ENCODE peak calls at places on chromosome 14, in four cellular contexts. One of them, this sample, is unnamed.

GRCh38 chr14:82657186-82657675 is 1123.6 kb upstream of the SEL1L start:
- DNase-seq in body of pancreas: no peak
- DNase-seq in naive thymus-derived CD4-positive, alpha-beta T cell: no peak
- DNase-seq in psoas muscle: no peak
- DNase-seq in this sample: no peak

GRCh38 chr14:70907996-70908917 is 998 bp downstream of the PCNX1 start:
- DNase-seq in naive thymus-derived CD4-positive, alpha-beta T cell: peak; percentile 56
- DNase-seq in psoas muscle: peak; percentile 54
- DNase-seq in body of pancreas: peak; percentile 51
- DNase-seq in this sample: peak; percentile 39

GRCh38 chr14:20332946-20333782 is at the start of gene CCNB1IP1:
- DNase-seq in body of pancreas: peak; percentile 65
- DNase-seq in psoas muscle: peak; percentile 38
- DNase-seq in naive thymus-derived CD4-positive, alpha-beta T cell: peak; percentile 11
- DNase-seq in this sample: peak; percentile 51

GRCh38 chr14:64450255-64450654 is 15.0 kb upstream of the AKAP5 start:
- DNase-seq in naive thymus-derived CD4-positive, alpha-beta T cell: no peak
- DNase-seq in body of pancreas: no peak
- DNase-seq in psoas muscle: no peak
- DNase-seq in this sample: no peak

GRCh38 chr14:52413729-52414453 is 99.8 kb downstream of the PTGER2 start:
- DNase-seq in psoas muscle: no peak
- DNase-seq in body of pancreas: no peak
- DNase-seq in naive thymus-derived CD4-positive, alpha-beta T cell: no peak
- DNase-seq in this sample: no peak

GRCh38 chr14:72752034-72752412 is 141.9 kb downstream of the DPF3 start:
- DNase-seq in psoas muscle: no peak
- DNase-seq in body of pancreas: no peak
- DNase-seq in naive thymus-derived CD4-positive, alpha-beta T cell: no peak
- DNase-seq in this sample: no peak

GRCh38 chr14:101408077-101408831 is 153.0 kb upstream of the DIO3 start:
- DNase-seq in naive thymus-derived CD4-positive, alpha-beta T cell: no peak
- DNase-seq in body of pancreas: no peak
- DNase-seq in psoas muscle: no peak
- DNase-seq in this sample: no peak

GRCh38 chr14:74275265-74275841 is 27.4 kb downstream of the ABCD4 start:
- DNase-seq in psoas muscle: no peak
- DNase-seq in body of pancreas: no peak
- DNase-seq in naive thymus-derived CD4-positive, alpha-beta T cell: no peak
- DNase-seq in this sample: no peak

GRCh38 chr14:47917344-47917954 is 242.0 kb upstream of the MDGA2 start:
- DNase-seq in naive thymus-derived CD4-positive, alpha-beta T cell: no peak
- DNase-seq in psoas muscle: no peak
- DNase-seq in body of pancreas: peak; percentile 11
- DNase-seq in this sample: peak; percentile 45

GRCh38 chr14:73610692-73611091 is 1.6 kb upstream of the ACOT6 start:
- DNase-seq in naive thymus-derived CD4-positive, alpha-beta T cell: no peak
- DNase-seq in body of pancreas: no peak
- DNase-seq in psoas muscle: no peak
- DNase-seq in this sample: no peak

GRCh38 chr14:99910337-99911268 is 117.4 kb downstream of the EML1 start:
- DNase-seq in psoas muscle: no peak
- DNase-seq in naive thymus-derived CD4-positive, alpha-beta T cell: no peak
- DNase-seq in body of pancreas: no peak
- DNase-seq in this sample: no peak

GRCh38 chr14:84959796-84960515 is 570.0 kb upstream of the FLRT2 start:
- DNase-seq in psoas muscle: no peak
- DNase-seq in body of pancreas: no peak
- DNase-seq in naive thymus-derived CD4-positive, alpha-beta T cell: no peak
- DNase-seq in this sample: no peak

GRCh38 chr14:85060116-85060515 is 469.8 kb upstream of the FLRT2 start:
- DNase-seq in naive thymus-derived CD4-positive, alpha-beta T cell: no peak
- DNase-seq in body of pancreas: no peak
- DNase-seq in psoas muscle: no peak
- DNase-seq in this sample: no peak

GRCh38 chr14:106872619-106873446 is 1346.5 kb downstream of the TMEM121 start:
- DNase-seq in body of pancreas: peak; percentile 77
- DNase-seq in psoas muscle: peak; percentile 48
- DNase-seq in naive thymus-derived CD4-positive, alpha-beta T cell: peak; percentile 75
- DNase-seq in this sample: peak; percentile 73

GRCh38 chr14:95267306-95267705 is 52.4 kb downstream of the CLMN start:
- DNase-seq in naive thymus-derived CD4-positive, alpha-beta T cell: no peak
- DNase-seq in body of pancreas: no peak
- DNase-seq in psoas muscle: no peak
- DNase-seq in this sample: no peak

GRCh38 chr14:40221428-40221827 is 789.2 kb upstream of the FBXO33 start:
- DNase-seq in body of pancreas: no peak
- DNase-seq in psoas muscle: no peak
- DNase-seq in naive thymus-derived CD4-positive, alpha-beta T cell: no peak
- DNase-seq in this sample: no peak

GRCh38 chr14:26773906-26774593 is 176.2 kb upstream of the NOVA1 start:
- DNase-seq in psoas muscle: no peak
- DNase-seq in body of pancreas: no peak
- DNase-seq in naive thymus-derived CD4-positive, alpha-beta T cell: no peak
- DNase-seq in this sample: no peak

GRCh38 chr14:78153069-78153351 is 17.2 kb upstream of the NRXN3 start:
- DNase-seq in naive thymus-derived CD4-positive, alpha-beta T cell: no peak
- DNase-seq in psoas muscle: no peak
- DNase-seq in body of pancreas: no peak
- DNase-seq in this sample: no peak

GRCh38 chr14:93105362-93105761 is 10.4 kb downstream of the ITPK1 start:
- DNase-seq in naive thymus-derived CD4-positive, alpha-beta T cell: no peak
- DNase-seq in body of pancreas: no peak
- DNase-seq in psoas muscle: peak; percentile 48
- DNase-seq in this sample: no peak

GRCh38 chr14:95262511-95262891 is 57.2 kb downstream of the CLMN start:
- DNase-seq in body of pancreas: no peak
- DNase-seq in psoas muscle: no peak
- DNase-seq in naive thymus-derived CD4-positive, alpha-beta T cell: no peak
- DNase-seq in this sample: no peak

GRCh38 chr14:96261772-96262485 is 5.9 kb downstream of the BDKRB1 start:
- DNase-seq in psoas muscle: no peak
- DNase-seq in body of pancreas: peak; percentile 42
- DNase-seq in naive thymus-derived CD4-positive, alpha-beta T cell: no peak
- DNase-seq in this sample: peak; percentile 18

GRCh38 chr14:101774006-101774755 is 12.7 kb downstream of the PPP2R5C start:
- DNase-seq in naive thymus-derived CD4-positive, alpha-beta T cell: no peak
- DNase-seq in psoas muscle: no peak
- DNase-seq in body of pancreas: no peak
- DNase-seq in this sample: no peak

GRCh38 chr14:92914087-92914656 is 8.8 kb upstream of the CHGA start:
- DNase-seq in naive thymus-derived CD4-positive, alpha-beta T cell: no peak
- DNase-seq in psoas muscle: no peak
- DNase-seq in body of pancreas: no peak
- DNase-seq in this sample: no peak

GRCh38 chr14:100589071-100589759 is 2.0 kb upstream of the BEGAIN start:
- DNase-seq in naive thymus-derived CD4-positive, alpha-beta T cell: no peak
- DNase-seq in psoas muscle: peak; percentile 4
- DNase-seq in body of pancreas: peak; percentile 7
- DNase-seq in this sample: peak; percentile 46

GRCh38 chr14:66440806-66441205 is 45.4 kb upstream of the CCDC196 start:
- DNase-seq in body of pancreas: no peak
- DNase-seq in psoas muscle: no peak
- DNase-seq in naive thymus-derived CD4-positive, alpha-beta T cell: no peak
- DNase-seq in this sample: no peak

GRCh38 chr14:63164108-63164683 is 40.0 kb upstream of the RHOJ start:
- DNase-seq in body of pancreas: no peak
- DNase-seq in naive thymus-derived CD4-positive, alpha-beta T cell: no peak
- DNase-seq in psoas muscle: no peak
- DNase-seq in this sample: no peak

GRCh38 chr14:54768501-54768900 is 134.1 kb downstream of the GCH1 start:
- DNase-seq in naive thymus-derived CD4-positive, alpha-beta T cell: no peak
- DNase-seq in body of pancreas: no peak
- DNase-seq in psoas muscle: no peak
- DNase-seq in this sample: no peak

GRCh38 chr14:73209943-73210342 is 27.4 kb upstream of the PAPLN start:
- DNase-seq in psoas muscle: no peak
- DNase-seq in body of pancreas: no peak
- DNase-seq in naive thymus-derived CD4-positive, alpha-beta T cell: no peak
- DNase-seq in this sample: no peak

GRCh38 chr14:37147310-37147875 is 25.0 kb downstream of the SLC25A21 start:
- DNase-seq in psoas muscle: no peak
- DNase-seq in body of pancreas: no peak
- DNase-seq in naive thymus-derived CD4-positive, alpha-beta T cell: no peak
- DNase-seq in this sample: no peak

GRCh38 chr14:105091335-105092123 is 26.3 kb upstream of the GPR132 start:
- DNase-seq in body of pancreas: peak; percentile 95
- DNase-seq in psoas muscle: no peak
- DNase-seq in naive thymus-derived CD4-positive, alpha-beta T cell: no peak
- DNase-seq in this sample: no peak

GRCh38 chr14:105090493-105091334 is 25.5 kb upstream of the GPR132 start:
- DNase-seq in naive thymus-derived CD4-positive, alpha-beta T cell: peak; percentile 89
- DNase-seq in body of pancreas: peak; percentile 86
- DNase-seq in psoas muscle: peak; percentile 88
- DNase-seq in this sample: peak; percentile 93

GRCh38 chr14:105092912-105093425 is 27.7 kb upstream of the GPR132 start:
- DNase-seq in psoas muscle: peak; percentile 68
- DNase-seq in naive thymus-derived CD4-positive, alpha-beta T cell: peak; percentile 59
- DNase-seq in body of pancreas: peak; percentile 71
- DNase-seq in this sample: peak; percentile 75

GRCh38 chr14:105093426-105094192 is 28.4 kb upstream of the GPR132 start:
- DNase-seq in naive thymus-derived CD4-positive, alpha-beta T cell: no peak
- DNase-seq in psoas muscle: no peak
- DNase-seq in body of pancreas: peak; percentile 80
- DNase-seq in this sample: peak; percentile 95

GRCh38 chr14:105092124-105092911 is 27.1 kb upstream of the GPR132 start:
- DNase-seq in psoas muscle: no peak
- DNase-seq in naive thymus-derived CD4-positive, alpha-beta T cell: no peak
- DNase-seq in body of pancreas: peak; percentile 57
- DNase-seq in this sample: peak; percentile 83
- H3K4me3 ChIP-seq in psoas muscle: peak overlapping the region; percentile 66
- H3K4me3 ChIP-seq in naive thymus-derived CD4-positive, alpha-beta T cell: peak overlapping the region; percentile 44
- H3K4me3 ChIP-seq in body of pancreas: peak overlapping the region; percentile 15
- H3K4me3 ChIP-seq in this sample: peak overlapping the region; percentile 57

DNA sequence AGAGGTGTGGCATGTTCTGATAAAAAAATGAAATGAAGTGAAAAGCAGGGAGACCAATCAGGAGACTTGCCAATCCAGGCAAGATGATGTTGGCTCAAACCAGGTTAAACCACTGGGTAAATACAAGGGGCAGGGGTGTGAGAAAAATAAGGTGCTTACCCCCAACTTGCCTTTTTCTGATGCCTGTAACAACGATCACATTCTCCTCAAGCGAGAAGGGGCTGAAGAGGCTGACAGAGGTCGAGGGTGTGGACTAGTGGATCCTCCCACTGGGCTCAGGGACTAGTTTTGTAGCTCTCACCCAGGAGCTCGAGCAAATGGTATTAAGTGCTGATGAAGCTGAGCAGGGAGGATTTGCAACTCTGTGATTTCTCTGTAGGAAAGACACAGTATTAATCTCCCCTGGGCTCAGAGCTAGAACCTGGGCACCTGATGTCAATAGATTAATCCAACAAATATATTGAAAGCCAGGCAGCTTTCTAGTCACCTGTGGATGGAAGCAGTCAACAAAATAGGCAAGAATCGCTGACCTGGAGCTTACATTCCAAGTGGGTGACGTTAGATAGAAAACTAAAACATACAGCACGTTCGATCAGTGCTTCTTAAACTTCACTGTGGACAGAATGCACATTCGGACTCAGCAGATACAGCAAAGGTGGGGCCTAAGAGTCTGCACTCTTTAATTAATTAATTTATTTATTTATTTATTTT is 15.2 kb upstream of the EAPP start:
- DNase-seq in body of pancreas: no peak
- DNase-seq in psoas muscle: no peak
- DNase-seq in naive thymus-derived CD4-positive, alpha-beta T cell: no peak
- DNase-seq in this sample: peak; percentile 39
- H3K4me3 ChIP-seq in body of pancreas: no peak overlapping the region
- H3K4me3 ChIP-seq in psoas muscle: peak overlapping the region; percentile 13
- H3K4me3 ChIP-seq in naive thymus-derived CD4-positive, alpha-beta T cell: no peak overlapping the region
- H3K4me3 ChIP-seq in this sample: peak overlapping the region; percentile 46

DNA sequence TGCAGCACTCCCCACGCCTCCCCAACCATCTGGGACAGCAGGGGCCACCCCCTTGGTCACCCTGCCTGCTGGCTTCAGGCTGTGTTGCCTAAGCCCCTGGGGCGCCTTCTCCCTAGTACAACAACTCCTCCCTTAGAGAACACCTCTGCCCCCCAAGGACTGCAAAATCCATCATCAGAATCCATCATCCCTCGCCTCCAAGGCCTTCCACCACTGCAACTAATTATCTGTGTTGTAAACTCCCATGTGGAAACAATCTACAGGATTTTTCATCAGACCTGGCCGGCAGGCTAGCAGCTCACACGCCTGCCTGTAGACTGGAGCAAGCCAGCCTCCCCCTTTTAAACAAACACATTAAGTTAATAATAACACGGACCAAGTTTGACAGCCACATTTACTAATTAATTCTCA is 36.8 kb downstream of the ZFP36L1 start:
- DNase-seq in body of pancreas: no peak
- DNase-seq in naive thymus-derived CD4-positive, alpha-beta T cell: no peak
- DNase-seq in psoas muscle: no peak
- DNase-seq in this sample: no peak
- H3K4me3 ChIP-seq in body of pancreas: no peak overlapping the region
- H3K4me3 ChIP-seq in naive thymus-derived CD4-positive, alpha-beta T cell: no peak overlapping the region
- H3K4me3 ChIP-seq in psoas muscle: no peak overlapping the region
- H3K4me3 ChIP-seq in this sample: no peak overlapping the region

GRCh38 chr14:103259801-103260628 is 74.0 kb upstream of the EIF5 start:
- DNase-seq in psoas muscle: no peak
- DNase-seq in body of pancreas: no peak
- DNase-seq in naive thymus-derived CD4-positive, alpha-beta T cell: no peak
- DNase-seq in this sample: no peak
- H3K4me3 ChIP-seq in psoas muscle: peak overlapping the region; percentile 77
- H3K4me3 ChIP-seq in body of pancreas: peak overlapping the region; percentile 17
- H3K4me3 ChIP-seq in naive thymus-derived CD4-positive, alpha-beta T cell: peak overlapping the region; percentile 16
- H3K4me3 ChIP-seq in this sample: no peak overlapping the region

GRCh38 chr14:89198544-89199329 is 218.3 kb downstream of the FOXN3 start:
- DNase-seq in naive thymus-derived CD4-positive, alpha-beta T cell: no peak
- DNase-seq in psoas muscle: peak; percentile 32
- DNase-seq in body of pancreas: peak; percentile 49
- DNase-seq in this sample: no peak
- H3K4me3 ChIP-seq in naive thymus-derived CD4-positive, alpha-beta T cell: no peak overlapping the region
- H3K4me3 ChIP-seq in psoas muscle: peak overlapping the region; percentile 17
- H3K4me3 ChIP-seq in body of pancreas: no peak overlapping the region
- H3K4me3 ChIP-seq in this sample: no peak overlapping the region

GRCh38 chr14:56219666-56220413 is 101.6 kb downstream of the PELI2 start:
- DNase-seq in body of pancreas: peak; percentile 43
- DNase-seq in psoas muscle: no peak
- DNase-seq in naive thymus-derived CD4-positive, alpha-beta T cell: no peak
- DNase-seq in this sample: no peak
- H3K4me3 ChIP-seq in body of pancreas: no peak overlapping the region
- H3K4me3 ChIP-seq in psoas muscle: no peak overlapping the region
- H3K4me3 ChIP-seq in naive thymus-derived CD4-positive, alpha-beta T cell: no peak overlapping the region
- H3K4me3 ChIP-seq in this sample: no peak overlapping the region